ENCODE peak calls at places on chromosomes 11 and 22, in nine cellular contexts. G, E, T, L, F, S, X, N and B are unnamed samples.

GRCh38 chr11:122879785-122880184 is 2.8 kb upstream of the JHY start:
- DNase-seq in G (no peak), E (no peak), T (no peak), L (no peak), F (no peak), S (no peak), X (no peak), N (no peak), B (no peak)

GRCh38 chr11:69371731-69372588 is 78.0 kb downstream of the MYEOV start:
- DNase-seq in G (no peak), E (no peak), T (no peak), L (no peak), F (no peak), S (no peak), X (no peak), N (no peak), B (no peak)

GRCh38 chr11:57335343-57336110 is at the start of gene SSRP1:
- DNase-seq in G (peak), E (peak), T (peak), L (peak), F (peak), S (peak), X (peak), N (peak), B (peak)

GRCh38 chr11:119100246-119100959 is 1.2 kb downstream of the DPAGT1 start:
- DNase-seq in G (peak), E (no peak), T (no peak), L (peak), F (peak), S (peak), X (peak), N (no peak), B (no peak)

GRCh38 chr22:46149493-46149997 is 781 bp upstream of the PPARA start:
- DNase-seq in G (no peak), E (peak), T (peak), L (no peak), F (peak), S (no peak), X (peak), N (no peak), B (no peak)

GRCh38 chr11:87331273-87331672 is 293.5 kb downstream of the TMEM135 start:
- DNase-seq in G (no peak), E (no peak), T (no peak), L (no peak), F (no peak), S (no peak), X (no peak), N (no peak), B (no peak)

GRCh38 chr11:125214466-125215204 is 50.1 kb downstream of the PKNOX2 start:
- DNase-seq in G (no peak), E (no peak), T (peak), L (no peak), F (peak), S (no peak), X (peak), N (no peak), B (no peak)

GRCh38 chr11:120302001-120302805 is 22.9 kb upstream of the TLCD5 start:
- DNase-seq in G (no peak), E (no peak), T (no peak), L (no peak), F (no peak), S (no peak), X (no peak), N (no peak), B (no peak)

GRCh38 chr22:27825174-27825573 is 23.6 kb upstream of the MN1 start:
- DNase-seq in G (no peak), E (peak), T (no peak), L (no peak), F (no peak), S (no peak), X (no peak), N (no peak), B (no peak)

GRCh38 chr11:116928102-116928777 is 90.8 kb upstream of the APOA1 start:
- DNase-seq in G (peak), E (no peak), T (no peak), L (no peak), F (no peak), S (no peak), X (no peak), N (no peak), B (no peak)

GRCh38 chr22:50641696-50642607 is 14.0 kb upstream of the ARSA start:
- DNase-seq in G (no peak), E (peak), T (peak), L (no peak), F (peak), S (peak), X (peak), N (peak), B (no peak)